ENCODE peak calls at places on chromosome 16, in four cellular contexts. One of them, this sample, is unnamed.

GRCh38 chr16:87076331-87076949 is 240.8 kb downstream of the C16orf95 start:
- DNase-seq in HepG2: no peak
- DNase-seq in A549: no peak
- DNase-seq in K562: no peak
- DNase-seq in this sample: no peak

GRCh38 chr16:11152677-11153321 is 103.2 kb downstream of the SOCS1 start:
- DNase-seq in A549: no peak
- DNase-seq in K562: no peak
- DNase-seq in HepG2: peak
- DNase-seq in this sample: no peak

GRCh38 chr16:78097522-78097921 is 1.9 kb upstream of the WWOX start:
- DNase-seq in HepG2: no peak
- DNase-seq in K562: no peak
- DNase-seq in A549: no peak
- DNase-seq in this sample: no peak

GRCh38 chr16:53924311-53924860 is 220.4 kb downstream of the FTO start:
- DNase-seq in A549: no peak
- DNase-seq in K562: no peak
- DNase-seq in HepG2: no peak
- DNase-seq in this sample: no peak

GRCh38 chr16:77877712-77878111 is 89.3 kb downstream of the VAT1L start:
- DNase-seq in K562: no peak
- DNase-seq in A549: peak
- DNase-seq in HepG2: peak
- DNase-seq in this sample: peak

GRCh38 chr16:70715860-70716357 is 30.1 kb upstream of the MTSS2 start:
- DNase-seq in HepG2: no peak
- DNase-seq in A549: no peak
- DNase-seq in K562: no peak
- DNase-seq in this sample: peak

GRCh38 chr16:11824362-11824761 is 27.0 kb downstream of the RSL1D1 start:
- DNase-seq in K562: no peak
- DNase-seq in A549: peak
- DNase-seq in HepG2: peak
- DNase-seq in this sample: no peak

GRCh38 chr16:15536813-15537212 is 102.4 kb downstream of the BMERB1 start:
- DNase-seq in HepG2: no peak
- DNase-seq in K562: no peak
- DNase-seq in A549: no peak
- DNase-seq in this sample: no peak

GRCh38 chr16:3859875-3860274 is 20.6 kb downstream of the CREBBP start:
- DNase-seq in HepG2: no peak
- DNase-seq in K562: no peak
- DNase-seq in A549: no peak
- DNase-seq in this sample: no peak

GRCh38 chr16:88685156-88686061 is 898 bp downstream of the SNAI3 start:
- DNase-seq in K562: peak
- DNase-seq in A549: peak
- DNase-seq in HepG2: no peak
- DNase-seq in this sample: peak

GRCh38 chr16:11742041-11742535 is 569 bp downstream of the TXNDC11 start:
- DNase-seq in A549: peak
- DNase-seq in HepG2: peak
- DNase-seq in K562: peak
- DNase-seq in this sample: no peak

GRCh38 chr16:87490091-87490798 is 2.6 kb downstream of the ZCCHC14 start:
- DNase-seq in K562: no peak
- DNase-seq in HepG2: no peak
- DNase-seq in A549: no peak
- DNase-seq in this sample: no peak

GRCh38 chr16:88014201-88014781 is 63.1 kb downstream of the BANP start:
- DNase-seq in K562: no peak
- DNase-seq in A549: peak
- DNase-seq in HepG2: peak
- DNase-seq in this sample: peak

GRCh38 chr16:69930117-69930776 is 20.9 kb upstream of the CLEC18A start:
- DNase-seq in HepG2: peak
- DNase-seq in A549: peak
- DNase-seq in K562: peak
- DNase-seq in this sample: peak

GRCh38 chr16:75317101-75317522 is 65.7 kb upstream of the BCAR1 start:
- DNase-seq in HepG2: no peak
- DNase-seq in K562: no peak
- DNase-seq in A549: no peak
- DNase-seq in this sample: no peak

GRCh38 chr16:5041604-5042133 is 7.9 kb upstream of the NAGPA start:
- DNase-seq in K562: no peak
- DNase-seq in A549: no peak
- DNase-seq in HepG2: no peak
- DNase-seq in this sample: peak

GRCh38 chr16:78659668-78660217 is 560.3 kb downstream of the WWOX start:
- DNase-seq in A549: no peak
- DNase-seq in K562: no peak
- DNase-seq in HepG2: no peak
- DNase-seq in this sample: no peak

GRCh38 chr16:88804552-88805339 is 1.2 kb downstream of the CDT1 start:
- DNase-seq in A549: no peak
- DNase-seq in K562: peak
- DNase-seq in HepG2: peak
- DNase-seq in this sample: no peak

GRCh38 chr16:66842765-66843164 is 1.4 kb upstream of the CA7 start:
- DNase-seq in HepG2: no peak
- DNase-seq in A549: no peak
- DNase-seq in K562: no peak
- DNase-seq in this sample: peak

GRCh38 chr16:89431158-89431584 is 59.2 kb downstream of the ANKRD11 start:
- DNase-seq in A549: peak
- DNase-seq in K562: no peak
- DNase-seq in HepG2: no peak
- DNase-seq in this sample: peak

GRCh38 chr16:51153275-51153991 is 2.4 kb upstream of the SALL1 start:
- DNase-seq in HepG2: no peak
- DNase-seq in A549: no peak
- DNase-seq in K562: no peak
- DNase-seq in this sample: no peak

GRCh38 chr16:81785138-81785924 is 6.2 kb downstream of the PLCG2 start:
- DNase-seq in K562: no peak
- DNase-seq in A549: no peak
- DNase-seq in HepG2: no peak
- DNase-seq in this sample: no peak

GRCh38 chr16:74626741-74627416 is 20.0 kb upstream of the GLG1 start:
- DNase-seq in K562: no peak
- DNase-seq in HepG2: no peak
- DNase-seq in A549: no peak
- DNase-seq in this sample: peak

GRCh38 chr16:11672206-11673090 is 4.2 kb downstream of the SNN start:
- DNase-seq in A549: no peak
- DNase-seq in HepG2: no peak
- DNase-seq in K562: peak
- DNase-seq in this sample: no peak

GRCh38 chr16:87956771-87957279 is 5.6 kb downstream of the BANP start:
- DNase-seq in K562: peak
- DNase-seq in HepG2: peak
- DNase-seq in A549: peak
- DNase-seq in this sample: peak

GRCh38 chr16:59212492-59213024 is 478.4 kb upstream of the GOT2 start:
- DNase-seq in HepG2: no peak
- DNase-seq in A549: no peak
- DNase-seq in K562: no peak
- DNase-seq in this sample: no peak

GRCh38 chr16:8962393-8963009 is 1.2 kb downstream of the USP7 start:
- DNase-seq in K562: peak
- DNase-seq in HepG2: no peak
- DNase-seq in A549: no peak
- DNase-seq in this sample: no peak

GRCh38 chr16:27464663-27465482 is 62.9 kb downstream of the IL21R start:
- DNase-seq in K562: no peak
- DNase-seq in A549: no peak
- DNase-seq in HepG2: no peak
- DNase-seq in this sample: no peak

GRCh38 chr16:87850009-87851006 is 19.0 kb downstream of the SLC7A5 start:
- DNase-seq in A549: no peak
- DNase-seq in K562: peak
- DNase-seq in HepG2: peak
- DNase-seq in this sample: peak

GRCh38 chr16:78957328-78958100 is 643.0 kb downstream of the MAF start:
- DNase-seq in K562: no peak
- DNase-seq in A549: no peak
- DNase-seq in HepG2: no peak
- DNase-seq in this sample: no peak

GRCh38 chr16:18969855-18970240 is 13.9 kb upstream of the TMC7 start:
- DNase-seq in K562: no peak
- DNase-seq in A549: no peak
- DNase-seq in HepG2: no peak
- DNase-seq in this sample: no peak

GRCh38 chr16:89936034-89936433 is 12.5 kb upstream of the DEF8 start:
- DNase-seq in K562: no peak
- DNase-seq in HepG2: no peak
- DNase-seq in A549: no peak
- DNase-seq in this sample: no peak

GRCh38 chr16:4660454-4661007 is 32.8 kb upstream of the NUDT16L1 start:
- DNase-seq in HepG2: peak
- DNase-seq in K562: no peak
- DNase-seq in A549: no peak
- DNase-seq in this sample: peak

GRCh38 chr16:50251375-50252081 is 14.8 kb upstream of the ADCY7 start:
- DNase-seq in A549: no peak
- DNase-seq in HepG2: no peak
- DNase-seq in K562: no peak
- DNase-seq in this sample: peak

GRCh38 chr16:50719401-50720337 is 22.2 kb upstream of the CYLD start:
- DNase-seq in HepG2: peak
- DNase-seq in K562: no peak
- DNase-seq in A549: no peak
- DNase-seq in this sample: no peak

GRCh38 chr16:7278636-7279035 is 54.0 kb upstream of the RBFOX1 start:
- DNase-seq in K562: no peak
- DNase-seq in HepG2: no peak
- DNase-seq in A549: no peak
- DNase-seq in this sample: no peak

GRCh38 chr16:7270823-7271222 is 61.8 kb upstream of the RBFOX1 start:
- DNase-seq in HepG2: no peak
- DNase-seq in A549: no peak
- DNase-seq in K562: no peak
- DNase-seq in this sample: no peak

GRCh38 chr16:7268182-7268581 is 64.5 kb upstream of the RBFOX1 start:
- DNase-seq in K562: peak
- DNase-seq in A549: peak
- DNase-seq in HepG2: peak
- DNase-seq in this sample: no peak

GRCh38 chr16:7270006-7270405 is 62.6 kb upstream of the RBFOX1 start:
- DNase-seq in HepG2: no peak
- DNase-seq in A549: no peak
- DNase-seq in K562: no peak
- DNase-seq in this sample: no peak

DNA sequence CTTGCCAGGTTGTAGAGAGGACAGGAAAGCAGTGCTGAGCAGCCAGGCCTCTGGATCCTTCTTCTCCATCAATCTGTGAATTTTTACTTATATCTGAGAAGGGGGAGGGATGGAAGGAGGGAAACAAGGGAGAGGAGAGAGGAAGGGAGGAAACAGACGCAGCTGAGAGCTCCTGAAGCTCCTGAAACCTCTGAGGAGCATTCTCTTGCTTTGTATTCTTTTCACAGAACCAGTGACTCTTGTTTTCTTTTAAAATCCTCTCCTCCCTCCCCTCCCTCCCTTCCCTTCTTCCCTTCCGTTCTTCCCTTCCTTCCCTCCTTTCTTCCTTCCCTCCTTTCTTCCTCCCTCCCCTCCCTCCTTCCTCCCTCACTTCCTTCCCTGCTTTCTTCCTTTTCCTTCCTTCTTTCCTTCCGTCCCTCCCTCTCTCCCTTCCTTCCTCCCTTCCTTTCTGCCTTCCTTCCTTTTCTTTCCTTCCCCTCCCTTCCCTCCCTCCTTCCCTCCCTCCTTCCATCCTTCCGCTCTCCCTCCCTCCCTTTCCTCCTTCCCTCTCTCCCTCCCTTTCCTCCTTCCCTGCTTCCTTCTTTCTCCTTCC is 60.0 kb upstream of the RBFOX1 start:
- DNase-seq in K562: no peak
- DNase-seq in HepG2: no peak
- DNase-seq in A549: no peak
- DNase-seq in this sample: no peak
- TF ChIP-seq MAZ in K562: no peak
- TF ChIP-seq MAZ in HepG2: no peak
- TF ChIP-seq MAZ in A549: no peak
- TF ChIP-seq MAZ in this sample: no peak

GRCh38 chr16:21645261-21645721 is 7.1 kb downstream of the IGSF6 start:
- DNase-seq in A549: no peak
- DNase-seq in HepG2: no peak
- DNase-seq in K562: no peak
- DNase-seq in this sample: peak
- TF ChIP-seq MAZ in A549: no peak
- TF ChIP-seq MAZ in HepG2: no peak
- TF ChIP-seq MAZ in K562: no peak
- TF ChIP-seq MAZ in this sample: no peak

GRCh38 chr16:68355447-68356248 is 44.8 kb downstream of the PRMT7 start:
- DNase-seq in K562: no peak
- DNase-seq in HepG2: no peak
- DNase-seq in A549: no peak
- DNase-seq in this sample: no peak
- TF ChIP-seq MAZ in K562: no peak
- TF ChIP-seq MAZ in HepG2: no peak
- TF ChIP-seq MAZ in A549: no peak
- TF ChIP-seq MAZ in this sample: no peak

GRCh38 chr16:30987581-30988190 is 2.7 kb downstream of the HSD3B7 start:
- DNase-seq in HepG2: no peak
- DNase-seq in A549: no peak
- DNase-seq in K562: no peak
- DNase-seq in this sample: no peak

GRCh38 chr16:30983898-30984610 is 953 bp upstream of the HSD3B7 start:
- DNase-seq in A549: no peak
- DNase-seq in K562: no peak
- DNase-seq in HepG2: no peak
- DNase-seq in this sample: no peak

GRCh38 chr16:30984669-30985400 is at the start of gene HSD3B7:
- DNase-seq in A549: peak
- DNase-seq in K562: peak
- DNase-seq in HepG2: peak
- DNase-seq in this sample: peak

GRCh38 chr16:30986129-30986991 is 1.4 kb downstream of the HSD3B7 start:
- DNase-seq in HepG2: no peak
- DNase-seq in K562: no peak
- DNase-seq in A549: no peak
- DNase-seq in this sample: no peak

GRCh38 chr16:30985401-30986128 is 558 bp downstream of the HSD3B7 start:
- DNase-seq in A549: peak
- DNase-seq in HepG2: peak
- DNase-seq in K562: peak
- DNase-seq in this sample: no peak
- TF ChIP-seq MAZ in A549: no peak
- TF ChIP-seq MAZ in HepG2: peak
- TF ChIP-seq MAZ in K562: no peak
- TF ChIP-seq MAZ in this sample: no peak